ENCODE peak calls at places on chromosomes 1 and 21, in four cellular contexts. M is fibroblast of lung, C is GM23248, U is endothelial cell of umbilical vein. G is an unnamed sample. For H4K20me1, the result is how much of the 10 kb centered on the place peaks cover.

GRCh38 chr1:234214129-234214910 is 158.9 kb upstream of the COA6 start:
- DNase-seq in M (no peak), C (peak), U (no peak), G (no peak)

GRCh38 chr1:169890761-169891538 is 2.7 kb downstream of the SCYL3 start:
- DNase-seq in M (no peak), C (no peak), U (peak), G (peak)

GRCh38 chr1:100299521-100300222 is 33.7 kb downstream of the RTCA start:
- DNase-seq in M (no peak), C (no peak), U (no peak), G (no peak)

GRCh38 chr1:177817969-177818872 is 151.6 kb downstream of the SEC16B start:
- DNase-seq in M (no peak), C (no peak), U (no peak), G (no peak)

GRCh38 chr1:8218351-8219092 is 99.4 kb upstream of the SLC45A1 start:
- DNase-seq in M (no peak), C (peak), U (no peak), G (peak)

GRCh38 chr1:181083842-181084605 is 4.5 kb upstream of the IER5 start:
- DNase-seq in M (peak), C (peak), U (peak), G (peak)

GRCh38 chr1:203839081-203839480 is 22.3 kb upstream of the SNRPE start:
- DNase-seq in M (peak), C (peak), U (peak), G (no peak)

GRCh38 chr1:211788626-211789025 is 41.9 kb downstream of the LPGAT1 start:
- DNase-seq in M (peak), C (no peak), U (no peak), G (no peak)

GRCh38 chr1:67230539-67230938 is 64.3 kb downstream of the IL23R start:
- DNase-seq in M (no peak), C (no peak), U (no peak), G (peak)

GRCh38 chr1:205756552-205756951 is 6.6 kb upstream of the NUCKS1 start:
- DNase-seq in M (no peak), C (no peak), U (no peak), G (no peak)

GRCh38 chr21:40371329-40371728 is 475.6 kb downstream of the DSCAM start:
- DNase-seq in M (no peak), C (no peak), U (no peak), G (no peak)

GRCh38 chr1:208154679-208155078 is 89.5 kb downstream of the PLXNA2 start:
- DNase-seq in M (no peak), C (no peak), U (peak), G (peak)

GRCh38 chr1:2347409-2347785 is 44.0 kb downstream of the MORN1 start:
- DNase-seq in M (no peak), C (no peak), U (no peak), G (no peak)

GRCh38 chr1:67166196-67166595 is at the start of gene IL23R:
- DNase-seq in M (no peak), C (no peak), U (no peak), G (no peak)

GRCh38 chr1:236316437-236316836 is 34.7 kb upstream of the ERO1B start:
- DNase-seq in M (no peak), C (no peak), U (no peak), G (no peak)

GRCh38 chr21:15126948-15127347 is 62.1 kb upstream of the NRIP1 start:
- DNase-seq in M (no peak), C (no peak), U (no peak), G (no peak)

GRCh38 chr1:108878678-108879077 is 1.9 kb downstream of the GPSM2 start:
- DNase-seq in M (peak), C (peak), U (no peak), G (no peak)

GRCh38 chr1:158999301-159000069 is 10.2 kb upstream of the IFI16 start:
- DNase-seq in M (peak), C (peak), U (peak), G (peak)

GRCh38 chr21:33286600-33287456 is 20.7 kb downstream of the IL10RB start:
- DNase-seq in M (peak), C (peak), U (peak), G (peak)

GRCh38 chr1:226627924-226628623 is 79.5 kb downstream of the STUM start:
- DNase-seq in M (no peak), C (no peak), U (no peak), G (no peak)

GRCh38 chr1:62386351-62387121 is 50.3 kb upstream of the USP1 start:
- DNase-seq in M (peak), C (no peak), U (no peak), G (peak)

GRCh38 chr1:236301080-236301957 is 19.6 kb upstream of the ERO1B start:
- DNase-seq in M (no peak), C (no peak), U (no peak), G (no peak)

GRCh38 chr1:216765346-216766300 is 42.4 kb upstream of the ESRRG start:
- DNase-seq in M (no peak), C (peak), U (no peak), G (no peak)
- H3K27ac ChIP-seq in M (no peak), C (no peak), U (no peak), G (no peak)

DNA sequence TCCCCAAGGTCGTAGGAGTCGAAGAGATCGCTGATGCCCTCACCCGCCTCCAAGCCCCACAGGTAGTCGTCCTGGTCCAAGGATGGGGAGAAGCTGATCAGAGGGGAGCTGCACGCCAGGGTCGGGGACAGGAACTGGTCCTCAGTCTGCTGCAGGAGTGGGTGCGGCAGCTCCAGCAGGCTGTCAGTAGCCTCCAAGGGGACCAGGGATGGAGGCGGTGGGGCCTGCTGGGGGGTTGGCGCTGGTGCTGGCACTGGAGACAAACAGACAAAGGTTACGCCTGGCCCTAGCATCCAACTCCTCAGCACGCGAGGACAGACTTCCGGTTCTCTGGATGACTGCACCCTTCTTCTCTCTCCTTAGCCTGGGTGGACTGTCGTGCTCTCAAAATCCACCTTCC is 21.1 kb downstream of the E2F2 start:
- DNase-seq in M (no peak), C (no peak), U (no peak), G (no peak)
- H4K20me1 ChIP-seq in M (under half), C (under half), U (under half), G (under half)

GRCh38 chr21:45358261-45358670 is 46.7 kb upstream of the COL18A1 start:
- DNase-seq in M (no peak), C (no peak), U (no peak), G (no peak)
- H3K4me2 ChIP-seq in M (no peak), C (no peak), U (no peak), G (no peak)

GRCh38 chr1:70112838-70113237 is 92.5 kb downstream of the LRRC40 start:
- DNase-seq in M (no peak), C (no peak), U (no peak), G (no peak)
- H3K27ac ChIP-seq in M (no peak), C (no peak), U (no peak), G (no peak)

GRCh38 chr1:39262802-39263201 is 58.3 kb downstream of the MACF1 start:
- DNase-seq in M (no peak), C (no peak), U (no peak), G (no peak)
- H4K20me1 ChIP-seq in M (under half), C (under half), U (under half), G (under half)

GRCh38 chr21:27108228-27108627 is 141.3 kb upstream of the ADAMTS5 start:
- DNase-seq in M (peak), C (peak), U (no peak), G (no peak)
- H3K4me2 ChIP-seq in M (no peak), C (no peak), U (no peak), G (no peak)

GRCh38 chr1:17112076-17112475 is 7.2 kb downstream of the PADI2 start:
- DNase-seq in M (no peak), C (no peak), U (no peak), G (no peak)
- H3K27ac ChIP-seq in M (no peak), C (no peak), U (no peak), G (no peak)

GRCh38 chr1:47440052-47440848 is 2.4 kb downstream of the FOXD2 start:
- DNase-seq in M (no peak), C (no peak), U (no peak), G (no peak)
- H4K20me1 ChIP-seq in M (under half), C (under half), U (under half), G (under half)

GRCh38 chr1:21896026-21896425 is 41.1 kb downstream of the HSPG2 start:
- DNase-seq in M (no peak), C (no peak), U (no peak), G (no peak)
- H3K4me2 ChIP-seq in M (no peak), C (no peak), U (no peak), G (no peak)

G was measured in PC-9.